ENCODE peak calls at places on chromosomes 7 and 10, in ten cellular contexts. E, F, C, I, G, Q, L, O, R and J are unnamed samples.

GRCh38 chr10:127889605-127890195 is 3.0 kb downstream of the CLRN3 start:
- DNase-seq in G (peak; percentile 10), O (no peak), I (no peak), R (peak; percentile 48), F (peak; percentile 79), E (no peak), C (no peak), L (no peak), Q (no peak), J (no peak)

GRCh38 chr10:103542764-103543616 is 49.5 kb downstream of the NEURL1 start:
- DNase-seq in Q (peak; percentile 56), L (peak; percentile 31), O (no peak), G (peak; percentile 49), R (peak; percentile 48), E (no peak), I (peak; percentile 44), C (no peak), F (peak; percentile 66), J (peak; percentile 14)

GRCh38 chr7:110839866-110840265 is 251.1 kb upstream of the LRRN3 start:
- DNase-seq in R (peak; percentile 76), Q (no peak), I (peak; percentile 37), L (no peak), C (peak; percentile 43), G (peak; percentile 64), O (no peak), F (peak; percentile 85), E (no peak), J (no peak)

GRCh38 chr10:132994371-132994796 is 52.0 kb upstream of the CFAP46 start:
- DNase-seq in C (no peak), O (no peak), Q (peak; percentile 51), G (peak; percentile 8), F (peak; percentile 39), R (peak; percentile 24), L (no peak), E (no peak), I (no peak), J (no peak)

GRCh38 chr10:21604651-21605050 is 70.6 kb downstream of the MLLT10 start:
- DNase-seq in E (no peak), O (no peak), I (no peak), R (no peak), L (no peak), C (no peak), F (no peak), G (no peak), Q (no peak), J (peak; percentile 18)

GRCh38 chr7:30694218-30694745 is 12.0 kb upstream of the CRHR2 start:
- DNase-seq in O (no peak), E (no peak), L (no peak), G (no peak), R (no peak), F (no peak), C (no peak), I (no peak), Q (no peak), J (no peak)

GRCh38 chr7:139758388-139758787 is 19.4 kb downstream of the HIPK2 start:
- DNase-seq in Q (peak; percentile 86), R (no peak), G (no peak), O (no peak), I (no peak), F (no peak), L (no peak), C (no peak), E (no peak), J (no peak)

GRCh38 chr7:96823274-96823673 is 113.6 kb upstream of the SEM1 start:
- DNase-seq in C (no peak), R (peak; percentile 19), F (peak; percentile 5), G (peak; percentile 21), I (no peak), O (no peak), Q (no peak), E (no peak), L (no peak), J (peak; percentile 2)

GRCh38 chr7:20786779-20787651 is at the start of gene SP8:
- DNase-seq in R (no peak), G (peak; percentile 11), O (no peak), I (no peak), E (no peak), Q (no peak), C (no peak), L (no peak), F (no peak), J (no peak)

GRCh38 chr10:58856508-58857240 is 319.8 kb upstream of the PHYHIPL start:
- DNase-seq in O (no peak), C (peak; percentile 68), R (peak; percentile 88), G (peak; percentile 96), Q (no peak), F (peak; percentile 98), L (peak; percentile 19), I (peak; percentile 38), E (no peak), J (peak; percentile 95)

GRCh38 chr7:30222519-30223213 is 61.7 kb upstream of the ZNRF2 start:
- DNase-seq in C (no peak), F (no peak), I (no peak), G (no peak), O (no peak), E (no peak), L (no peak), R (no peak), Q (no peak), J (no peak)

GRCh38 chr10:78267598-78267997 is 233.9 kb downstream of the RPS24 start:
- DNase-seq in Q (no peak), O (no peak), E (no peak), L (no peak), F (peak; percentile 51), R (peak; percentile 35), G (peak; percentile 68), C (no peak), I (no peak), J (no peak)

DNA sequence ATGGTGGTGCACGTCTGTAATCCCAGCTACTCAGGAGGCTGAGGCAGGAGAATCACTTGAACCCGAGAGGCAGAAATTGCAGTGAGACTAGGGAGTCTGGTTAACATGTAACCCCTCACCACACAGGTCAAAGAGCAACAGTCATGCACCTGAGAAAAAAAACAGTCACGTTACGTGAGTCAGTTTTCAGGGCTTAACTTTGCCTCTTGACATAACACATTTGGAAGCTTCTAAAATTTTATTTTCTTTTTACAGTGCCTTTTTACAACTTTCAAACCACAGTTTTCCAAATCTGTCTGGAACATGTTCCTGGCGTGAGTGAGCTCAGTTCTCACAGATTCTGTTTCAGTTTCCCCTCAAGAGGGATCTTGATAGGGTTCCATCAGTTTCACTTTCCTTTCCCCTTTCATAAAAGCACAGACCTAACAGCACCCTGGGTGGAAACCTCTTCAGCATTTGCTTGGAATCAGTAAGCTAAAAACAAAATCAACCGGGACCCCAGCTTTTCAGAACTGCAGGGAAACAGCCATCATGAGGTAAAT is 4.4 kb downstream of the IFIT3 start:
- DNase-seq in R (peak; percentile 81), Q (no peak), E (no peak), O (no peak), L (peak; percentile 27), G (peak; percentile 78), C (peak; percentile 54), I (no peak), F (peak; percentile 92), J (no peak)
- H3K4me3 ChIP-seq in R (peak overlapping the region; percentile 52), Q (peak overlapping the region; percentile 33), E (peak overlapping the region; percentile 36), O (peak overlapping the region; percentile 32), L (peak overlapping the region; percentile 20), G (peak overlapping the region; percentile 37), C (peak overlapping the region; percentile 32), I (no peak overlapping the region), F (peak overlapping the region; percentile 42), J (no peak overlapping the region)

DNA sequence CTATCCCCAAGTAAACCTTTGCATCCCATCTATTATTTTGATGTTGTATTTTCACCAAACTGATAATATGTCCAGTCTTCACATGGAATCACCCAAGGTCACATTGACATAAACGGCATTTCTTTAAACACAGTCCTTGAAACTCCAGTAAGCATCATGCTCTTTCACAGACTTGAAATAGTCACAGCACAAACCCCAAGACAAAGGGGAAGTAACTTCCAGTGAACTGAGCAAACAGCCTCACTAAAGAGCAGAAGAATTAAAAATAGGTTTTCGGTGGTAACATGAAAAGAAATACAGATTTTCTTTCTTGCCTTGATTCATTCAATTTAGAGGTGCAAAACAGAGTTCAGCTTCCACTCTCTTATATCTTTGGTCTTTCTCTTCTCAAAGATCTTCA is 253.7 kb downstream of the SFMBT2 start:
- DNase-seq in C (no peak), G (no peak), I (no peak), Q (no peak), R (no peak), O (no peak), L (no peak), E (no peak), F (no peak), J (no peak)
- TF ChIP-seq CTCF in C (no peak), G (no peak), I (no peak), Q (no peak), R (no peak), O (no peak), L (no peak), E (no peak), F (no peak), J (no peak)

DNA sequence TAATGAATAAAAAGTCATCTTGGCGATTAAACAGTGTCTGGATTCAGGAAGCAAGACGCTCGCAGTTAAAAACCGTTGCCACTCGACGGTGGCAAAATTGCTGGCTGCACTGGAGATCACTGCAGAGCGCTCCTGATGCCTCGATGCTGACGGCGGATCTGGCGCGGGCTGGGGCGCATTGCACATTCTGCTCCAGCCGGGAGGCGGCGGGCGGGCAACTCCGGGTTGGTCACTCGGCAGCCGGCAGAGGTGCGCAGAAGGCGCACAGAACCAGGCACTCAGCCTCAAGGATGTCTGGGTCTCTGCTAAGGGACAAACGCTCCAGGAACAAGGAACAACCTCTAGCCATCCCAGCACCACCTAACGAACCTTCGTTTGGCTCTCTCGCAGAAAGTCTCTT is 254.5 kb downstream of the OTUD1 start:
- DNase-seq in Q (no peak), I (no peak), L (no peak), E (no peak), G (no peak), C (no peak), F (no peak), O (no peak), R (no peak), J (no peak)
- H3K4me3 ChIP-seq in Q (no peak overlapping the region), I (no peak overlapping the region), L (no peak overlapping the region), E (no peak overlapping the region), G (no peak overlapping the region), C (no peak overlapping the region), F (no peak overlapping the region), O (no peak overlapping the region), R (no peak overlapping the region), J (no peak overlapping the region)

GRCh38 chr7:151440799-151441443 is 980 bp upstream of the CRYGN start:
- DNase-seq in R (no peak), L (no peak), Q (no peak), F (peak; percentile 42), I (no peak), G (no peak), E (no peak), C (no peak), O (peak; percentile 66), J (no peak)

GRCh38 chr7:151438864-151439601 is 908 bp downstream of the CRYGN start:
- DNase-seq in I (no peak), L (no peak), R (no peak), O (peak; percentile 58), E (no peak), C (no peak), F (no peak), G (no peak), Q (no peak), J (no peak)

GRCh38 chr7:151437866-151438516 is 1.9 kb downstream of the CRYGN start:
- DNase-seq in I (no peak), G (no peak), R (no peak), Q (no peak), C (no peak), O (peak; percentile 64), L (no peak), E (no peak), F (no peak), J (no peak)

GRCh38 chr7:151442776-151443496 is 3.0 kb upstream of the CRYGN start:
- DNase-seq in E (no peak), F (no peak), C (no peak), I (no peak), G (no peak), R (no peak), Q (no peak), L (no peak), O (peak; percentile 29), J (no peak)

GRCh38 chr7:151439855-151440798 is at the start of gene CRYGN:
- DNase-seq in Q (no peak), O (peak; percentile 69), G (no peak), C (no peak), L (no peak), R (no peak), F (no peak), I (no peak), E (no peak), J (no peak)
- TF ChIP-seq CTCF in Q (no peak), O (no peak), G (no peak), C (no peak), L (no peak), R (no peak), F (no peak), I (no peak), E (no peak), J (no peak)